ENCODE peak calls at places on chromosomes 3 and 15, in four cellular contexts. N is H1, K is HepG2, R is GM12878. W is an unnamed sample.
A peak's percentile ranks its signal among the peaks of the same experiment; 100 is the strongest.

GRCh38 chr15:44489464-44489863 is 47.5 kb upstream of the EIF3J start:
- DNase-seq in N (no peak), K (peak; percentile 5), R (no peak), W (no peak)

GRCh38 chr3:128413003-128413370 is 53.7 kb downstream of the DNAJB8 start:
- DNase-seq in N (no peak), K (no peak), R (no peak), W (peak; percentile 52)

GRCh38 chr15:30859091-30859874 is 44.4 kb upstream of the FAN1 start:
- DNase-seq in N (no peak), K (peak; percentile 14), R (no peak), W (peak; percentile 13)

GRCh38 chr3:157201648-157202278 is 41.8 kb upstream of the CCNL1 start:
- DNase-seq in N (no peak), K (peak; percentile 29), R (no peak), W (peak; percentile 40)

GRCh38 chr3:184562146-184562861 is 719 bp downstream of the EPHB3 start:
- DNase-seq in N (no peak), K (no peak), R (no peak), W (no peak)

GRCh38 chr3:161339517-161340500 is 31.5 kb downstream of the SPTSSB start:
- DNase-seq in N (no peak), K (peak; percentile 97), R (no peak), W (no peak)

GRCh38 chr3:69368129-69368741 is 17.7 kb downstream of the FRMD4B start:
- DNase-seq in N (no peak), K (no peak), R (peak; percentile 91), W (no peak)

GRCh38 chr3:100268156-100268555 is 7.4 kb downstream of the TBC1D23 start:
- DNase-seq in N (no peak), K (no peak), R (no peak), W (no peak)

GRCh38 chr3:182399978-182400737 is 393.1 kb upstream of the ATP11B start:
- DNase-seq in N (no peak), K (no peak), R (no peak), W (no peak)

GRCh38 chr15:51887887-51888592 is 58.6 kb downstream of the TMOD3 start:
- DNase-seq in N (no peak), K (peak; percentile 42), R (no peak), W (no peak)

GRCh38 chr15:67180514-67181191 is 73.8 kb downstream of the AAGAB start:
- DNase-seq in N (no peak), K (no peak), R (no peak), W (no peak)

GRCh38 chr15:48395532-48396011 is 64.3 kb downstream of the DUT start:
- DNase-seq in N (no peak), K (no peak), R (no peak), W (no peak)

GRCh38 chr15:85473455-85473854 is 93.1 kb downstream of the AKAP13 start:
- DNase-seq in N (no peak), K (no peak), R (no peak), W (no peak)

GRCh38 chr3:174276826-174277225 is 582.3 kb upstream of the NAALADL2 start:
- DNase-seq in N (no peak), K (no peak), R (no peak), W (no peak)

GRCh38 chr3:126745760-126746394 is 41.8 kb downstream of the CHCHD6 start:
- DNase-seq in N (no peak), K (no peak), R (no peak), W (no peak)

GRCh38 chr3:18531662-18532061 is 106.5 kb upstream of the SATB1 start:
- DNase-seq in N (no peak), K (no peak), R (no peak), W (no peak)

GRCh38 chr15:57640935-57641682 is 49.4 kb downstream of the MYZAP start:
- DNase-seq in N (no peak), K (peak; percentile 26), R (no peak), W (peak; percentile 19)

GRCh38 chr3:49871536-49872157 is 1.9 kb upstream of the CAMKV start:
- DNase-seq in N (no peak), K (no peak), R (no peak), W (no peak)

GRCh38 chr3:196699749-196700148 is 12.3 kb downstream of the CEP19 start:
- DNase-seq in N (no peak), K (no peak), R (no peak), W (no peak)

GRCh38 chr15:31504462-31504839 is 177.8 kb downstream of the KLF13 start:
- DNase-seq in N (peak; percentile 20), K (no peak), R (no peak), W (no peak)

GRCh38 chr3:150376001-150376848 is 31.9 kb upstream of the TSC22D2 start:
- DNase-seq in N (no peak), K (peak; percentile 14), R (no peak), W (no peak)

GRCh38 chr3:177538743-177539730 is 341.8 kb upstream of the TBL1XR1 start:
- DNase-seq in N (no peak), K (peak; percentile 16), R (peak; percentile 26), W (no peak)

GRCh38 chr15:63509933-63510547 is 5.6 kb downstream of the USP3 start:
- DNase-seq in N (no peak), K (no peak), R (no peak), W (no peak)

GRCh38 chr3:129599607-129600006 is 6.9 kb downstream of the PLXND1 start:
- DNase-seq in N (peak; percentile 69), K (no peak), R (no peak), W (peak; percentile 78)

GRCh38 chr15:56988219-56988618 is 69.8 kb downstream of the TCF12 start:
- DNase-seq in N (no peak), K (no peak), R (no peak), W (no peak)

GRCh38 chr3:27326211-27326948 is 42.8 kb downstream of the NEK10 start:
- DNase-seq in N (no peak), K (no peak), R (no peak), W (no peak)

GRCh38 chr3:16945330-16945729 is 60.6 kb downstream of the PLCL2 start:
- DNase-seq in N (no peak), K (no peak), R (no peak), W (no peak)

GRCh38 chr3:123122525-123123315 is 55.9 kb downstream of the PDIA5 start:
- DNase-seq in N (no peak), K (peak; percentile 18), R (no peak), W (no peak)

DNA sequence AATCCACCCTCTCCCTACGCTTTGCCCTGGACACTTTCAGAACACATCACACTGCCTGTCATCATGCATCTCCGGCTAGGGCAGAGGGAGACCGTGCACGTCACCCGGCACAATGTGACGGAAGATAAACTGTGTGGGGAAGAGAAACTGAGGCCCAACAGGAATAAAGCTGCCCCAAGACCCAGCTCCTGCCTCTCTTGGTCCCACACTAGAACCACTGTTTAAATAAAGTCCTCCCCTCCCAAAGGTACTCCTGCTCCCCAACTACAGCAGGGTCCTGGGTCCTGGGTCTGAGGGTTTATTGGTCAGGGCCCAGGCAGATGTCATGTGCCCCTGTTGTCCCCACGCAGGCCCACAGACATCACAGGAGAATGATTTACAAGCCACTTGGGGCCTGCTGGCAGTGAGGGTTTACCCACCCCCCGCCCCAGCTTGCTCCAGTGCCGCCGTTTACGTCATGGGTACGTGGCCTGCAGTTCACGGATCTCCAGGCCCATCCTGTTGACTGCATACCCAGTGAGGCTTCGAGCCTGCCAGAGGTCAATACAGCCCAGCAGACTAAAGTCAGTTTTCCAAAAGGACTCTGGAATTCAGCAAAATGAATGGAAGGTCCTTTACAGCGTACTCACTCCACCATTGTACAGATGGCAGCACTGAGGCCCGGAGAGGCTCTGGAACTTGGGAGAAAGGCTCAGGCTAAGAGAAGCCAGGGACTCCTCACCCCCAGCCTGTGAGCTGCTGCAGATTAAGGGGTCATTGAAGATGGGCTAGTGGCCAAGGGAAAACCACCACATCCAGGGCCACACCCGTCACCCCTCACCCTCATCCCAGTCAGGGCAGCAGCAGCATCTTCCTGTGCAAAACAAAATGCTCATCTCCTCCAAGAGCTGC is 23.2 kb downstream of the ALS2CL start:
- DNase-seq in N (peak; percentile 35), K (no peak), R (no peak), W (no peak)
- TF ChIP-seq HDAC6 in N (no peak), K (no peak), R (no peak), W (no peak)

GRCh38 chr3:110628650-110629301 is 442.8 kb upstream of the NECTIN3 start:
- DNase-seq in N (no peak), K (no peak), R (no peak), W (no peak)

GRCh38 chr3:110629917-110630316 is 441.7 kb upstream of the NECTIN3 start:
- DNase-seq in N (no peak), K (no peak), R (no peak), W (no peak)

GRCh38 chr3:110623571-110623970 is 448.0 kb upstream of the NECTIN3 start:
- DNase-seq in N (no peak), K (no peak), R (no peak), W (no peak)

GRCh38 chr3:110624571-110624970 is 447.0 kb upstream of the NECTIN3 start:
- DNase-seq in N (no peak), K (no peak), R (no peak), W (no peak)

GRCh38 chr3:110625126-110625798 is 446.4 kb upstream of the NECTIN3 start:
- DNase-seq in N (no peak), K (no peak), R (no peak), W (peak; percentile 49)
- TF ChIP-seq HDAC6 in N (no peak), K (no peak), R (no peak), W (no peak)

GRCh38 chr15:68618339-68619302 is 39.8 kb downstream of the CORO2B start:
- DNase-seq in N (no peak), K (no peak), R (no peak), W (no peak)
- TF ChIP-seq HDAC6 in N (no peak), K (no peak), R (no peak), W (no peak)

DNA sequence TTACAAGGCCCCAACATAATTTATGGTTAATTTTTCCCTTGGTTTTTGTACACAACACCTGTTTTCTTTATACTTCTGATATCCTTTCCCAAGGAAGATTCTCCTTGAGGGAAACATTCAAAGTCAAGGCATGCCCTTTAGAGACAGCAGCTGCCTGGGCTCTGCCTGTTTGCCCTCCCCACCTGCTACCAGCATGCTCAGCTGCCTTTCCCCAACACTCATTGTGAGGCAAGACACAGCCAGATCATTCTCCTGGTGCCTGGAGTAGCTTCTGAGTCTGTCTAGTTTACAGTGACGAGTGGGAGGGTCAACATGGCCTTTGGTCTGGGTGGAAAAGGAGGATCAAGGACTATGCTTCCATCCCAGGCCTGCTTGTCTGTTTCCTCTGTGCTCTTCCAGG is 132.5 kb downstream of the EPHB1 start:
- DNase-seq in N (no peak), K (no peak), R (no peak), W (no peak)
- TF ChIP-seq HDAC6 in N (no peak), K (no peak), R (no peak), W (no peak)

DNA sequence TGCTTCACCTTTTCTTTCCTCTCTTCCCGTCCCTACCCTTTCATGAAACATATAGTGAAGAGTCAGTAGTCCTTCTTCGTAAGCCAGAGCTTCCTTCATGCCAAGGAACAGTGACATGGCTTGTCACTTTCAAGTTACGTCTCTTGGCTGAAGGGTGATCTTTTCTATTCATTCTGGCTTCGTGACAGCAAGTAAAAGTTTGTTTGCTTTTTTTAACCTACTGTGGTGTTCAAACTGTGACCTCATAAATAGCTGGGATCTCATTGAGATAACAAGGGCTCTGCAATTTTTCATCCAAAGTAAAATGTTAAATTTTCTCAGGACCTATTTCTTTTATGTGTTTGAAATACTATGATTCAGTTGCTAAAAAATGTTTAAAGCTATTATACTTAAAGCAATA is 10.5 kb downstream of the CDIN1 start:
- DNase-seq in N (no peak), K (no peak), R (no peak), W (no peak)
- TF ChIP-seq HDAC6 in N (no peak), K (no peak), R (no peak), W (no peak)

GRCh38 chr3:136078421-136079364 is 113.2 kb downstream of the PPP2R3A start:
- DNase-seq in N (no peak), K (peak; percentile 4), R (no peak), W (no peak)
- TF ChIP-seq HDAC6 in N (no peak), K (no peak), R (no peak), W (no peak)

W was measured in K562.